ENCODE peak calls at places on chromosomes 11 and 22, in seven cellular contexts. W is body of pancreas, Z is adrenal gland, L is A549, F is vagina, O is ovary, Y is right lobe of liver. B is an unnamed sample.

GRCh38 chr11:58902881-58903280 is 36.4 kb upstream of the GLYATL1 start:
- DNase-seq in W (no peak), Z (no peak), L (no peak), F (no peak), O (no peak), Y (no peak), B (no peak)

GRCh38 chr11:9739108-9739507 is 75.2 kb downstream of the SWAP70 start:
- DNase-seq in W (no peak), Z (no peak), L (no peak), F (no peak), O (no peak), Y (no peak), B (no peak)

GRCh38 chr22:22927196-22927887 is 39.7 kb downstream of the IGLL5 start:
- DNase-seq in W (no peak), Z (no peak), L (no peak), F (no peak), O (no peak), Y (no peak), B (no peak)

GRCh38 chr22:41092023-41092817 is at the start of gene EP300:
- DNase-seq in W (peak), Z (peak), L (peak), F (no peak), O (peak), Y (peak), B (peak)

GRCh38 chr11:22130462-22131053 is 62.3 kb upstream of the ANO5 start:
- DNase-seq in W (peak), Z (no peak), L (peak), F (no peak), O (no peak), Y (no peak), B (no peak)

GRCh38 chr11:12626616-12627015 is 47.6 kb upstream of the TEAD1 start:
- DNase-seq in W (no peak), Z (no peak), L (no peak), F (no peak), O (no peak), Y (no peak), B (no peak)

GRCh38 chr11:93832780-93833179 is 17.6 kb downstream of the VSTM5 start:
- DNase-seq in W (no peak), Z (no peak), L (no peak), F (no peak), O (no peak), Y (no peak), B (no peak)

GRCh38 chr11:106424111-106424510 is 346.6 kb downstream of the AASDHPPT start:
- DNase-seq in W (no peak), Z (no peak), L (peak), F (no peak), O (no peak), Y (no peak), B (peak)

GRCh38 chr11:75230621-75231020 is 10.0 kb upstream of the TPBGL start:
- DNase-seq in W (no peak), Z (no peak), L (no peak), F (no peak), O (no peak), Y (no peak), B (no peak)

GRCh38 chr11:128471138-128471661 is 116.2 kb downstream of the ETS1 start:
- DNase-seq in W (peak), Z (no peak), L (no peak), F (no peak), O (peak), Y (no peak), B (no peak)

GRCh38 chr22:42511401-42511891 is 8.2 kb downstream of the RRP7A start:
- DNase-seq in W (no peak), Z (no peak), L (no peak), F (no peak), O (peak), Y (no peak), B (no peak)

GRCh38 chr11:118819687-118820086 is 28.7 kb upstream of the DDX6 start:
- DNase-seq in W (no peak), Z (no peak), L (no peak), F (no peak), O (no peak), Y (no peak), B (no peak)

GRCh38 chr22:49771266-49772065 is 56.2 kb downstream of the BRD1 start:
- DNase-seq in W (no peak), Z (no peak), L (no peak), F (no peak), O (no peak), Y (peak), B (no peak)

GRCh38 chr11:120398184-120398583 is 62.0 kb downstream of the ARHGEF12 start:
- DNase-seq in W (no peak), Z (no peak), L (no peak), F (no peak), O (no peak), Y (no peak), B (no peak)

GRCh38 chr11:3010004-3010403 is 17.9 kb upstream of the NAP1L4 start:
- DNase-seq in W (no peak), Z (no peak), L (no peak), F (no peak), O (no peak), Y (peak), B (no peak)

GRCh38 chr11:128498846-128499245 is 88.5 kb downstream of the ETS1 start:
- DNase-seq in W (no peak), Z (no peak), L (no peak), F (no peak), O (no peak), Y (no peak), B (no peak)

GRCh38 chr11:69700278-69701140 is 3.3 kb downstream of the FGF19 start:
- DNase-seq in W (peak), Z (peak), L (peak), F (no peak), O (no peak), Y (peak), B (peak)

GRCh38 chr11:126163074-126163700 is 48.3 kb downstream of the RPUSD4 start:
- DNase-seq in W (no peak), Z (no peak), L (peak), F (no peak), O (no peak), Y (peak), B (peak)

GRCh38 chr22:42217019-42217751 is 53.3 kb downstream of the TCF20 start:
- DNase-seq in W (no peak), Z (no peak), L (peak), F (no peak), O (no peak), Y (no peak), B (no peak)

GRCh38 chr11:35116762-35117588 is 22.0 kb upstream of the CD44 start:
- DNase-seq in W (peak), Z (no peak), L (no peak), F (no peak), O (no peak), Y (no peak), B (no peak)

GRCh38 chr11:76684470-76684869 is 13.9 kb upstream of the LRRC32 start:
- DNase-seq in W (no peak), Z (no peak), L (no peak), F (no peak), O (no peak), Y (no peak), B (no peak)

GRCh38 chr11:85815186-85815911 is 4.4 kb upstream of the SYTL2 start:
- DNase-seq in W (no peak), Z (no peak), L (no peak), F (no peak), O (no peak), Y (no peak), B (no peak)

GRCh38 chr11:100546714-100547113 is 140.4 kb upstream of the ARHGAP42 start:
- DNase-seq in W (no peak), Z (no peak), L (peak), F (no peak), O (no peak), Y (no peak), B (no peak)

GRCh38 chr11:79119491-79120284 is 321.1 kb downstream of the TENM4 start:
- DNase-seq in W (no peak), Z (no peak), L (no peak), F (no peak), O (no peak), Y (no peak), B (no peak)

GRCh38 chr11:118924591-118925585 is 838 bp downstream of the BCL9L start:
- DNase-seq in W (peak), Z (peak), L (peak), F (no peak), O (peak), Y (peak), B (no peak)

GRCh38 chr22:28332410-28332809 is 347.2 kb downstream of the TTC28 start:
- DNase-seq in W (no peak), Z (no peak), L (no peak), F (no peak), O (no peak), Y (no peak), B (no peak)

GRCh38 chr11:68632802-68633201 is 51.5 kb upstream of the GAL start:
- DNase-seq in W (peak), Z (no peak), L (peak), F (no peak), O (no peak), Y (no peak), B (peak)

GRCh38 chr11:97364047-97364446 is 974.2 kb downstream of the JRKL start:
- DNase-seq in W (no peak), Z (no peak), L (no peak), F (no peak), O (no peak), Y (no peak), B (no peak)

GRCh38 chr11:116960916-116961315 is 123.5 kb upstream of the APOA1 start:
- DNase-seq in W (peak), Z (no peak), L (no peak), F (no peak), O (no peak), Y (no peak), B (peak)

GRCh38 chr11:2933376-2934056 is 4.3 kb upstream of the PHLDA2 start:
- DNase-seq in W (peak), Z (peak), L (peak), F (no peak), O (no peak), Y (peak), B (peak)

GRCh38 chr11:10631761-10632160 is 61.8 kb downstream of the IRAG1 start:
- DNase-seq in W (no peak), Z (peak), L (no peak), F (peak), O (no peak), Y (no peak), B (no peak)

GRCh38 chr22:49767355-49768062 is 60.2 kb downstream of the BRD1 start:
- DNase-seq in W (no peak), Z (peak), L (peak), F (no peak), O (no peak), Y (peak), B (peak)

GRCh38 chr11:101306721-101307120 is 177.1 kb upstream of the PGR start:
- DNase-seq in W (no peak), Z (no peak), L (no peak), F (no peak), O (no peak), Y (no peak), B (no peak)

GRCh38 chr11:14858404-14858803 is 33.6 kb downstream of the CYP2R1 start:
- DNase-seq in W (no peak), Z (no peak), L (no peak), F (no peak), O (no peak), Y (no peak), B (no peak)

GRCh38 chr11:43790444-43790794 is 90.2 kb upstream of the ALKBH3 start:
- DNase-seq in W (no peak), Z (no peak), L (no peak), F (no peak), O (no peak), Y (no peak), B (no peak)

GRCh38 chr11:101034076-101034475 is 95.5 kb downstream of the PGR start:
- DNase-seq in W (peak), Z (peak), L (no peak), F (no peak), O (peak), Y (no peak), B (no peak)

GRCh38 chr22:50146440-50147228 is 23.9 kb upstream of the PANX2 start:
- DNase-seq in W (peak), Z (peak), L (peak), F (no peak), O (peak), Y (peak), B (no peak)

DNA sequence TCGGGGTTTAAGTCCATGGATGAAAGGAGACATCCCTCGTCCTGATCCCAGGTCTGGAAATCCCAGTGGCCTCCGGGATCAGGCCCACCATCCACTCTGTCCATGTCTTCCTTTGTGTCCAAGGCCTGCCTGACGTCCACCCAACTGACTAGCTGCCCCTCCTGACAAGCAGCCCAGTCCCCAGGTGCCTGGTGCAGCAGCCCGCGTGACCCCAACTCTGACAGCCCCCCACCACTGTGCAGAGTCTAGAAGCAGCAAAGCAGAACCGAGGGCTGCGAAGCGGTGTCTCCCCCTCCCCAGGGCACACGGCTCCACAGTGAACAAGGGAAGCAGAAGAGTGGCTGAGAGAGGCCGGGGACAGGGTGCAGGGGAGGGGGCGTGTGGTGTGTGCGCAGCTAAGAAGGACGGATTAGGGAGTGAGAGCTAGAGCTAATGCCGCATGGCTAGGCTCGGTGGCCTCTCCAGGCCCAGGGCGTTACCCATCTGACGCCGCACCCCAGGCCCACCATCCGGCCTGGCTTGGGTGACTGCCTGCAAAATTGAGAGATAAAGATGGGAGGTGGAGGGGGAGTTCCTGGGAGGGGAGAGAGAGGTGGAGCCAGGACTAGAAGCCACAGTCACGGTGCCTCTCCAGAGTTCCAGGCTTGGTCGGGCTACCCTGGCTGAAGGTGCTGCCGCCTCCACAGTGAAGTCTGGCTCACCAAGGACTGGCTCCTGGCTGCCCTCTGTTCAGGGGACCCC is 16.6 kb upstream of the BAIAP2L2 start:
- DNase-seq in W (no peak), Z (no peak), L (no peak), F (no peak), O (no peak), Y (peak), B (no peak)
- TF ChIP-seq POLR2A in W (no peak), Z (no peak), L (no peak), F (no peak), O (no peak), Y (no peak), B (no peak)

DNA sequence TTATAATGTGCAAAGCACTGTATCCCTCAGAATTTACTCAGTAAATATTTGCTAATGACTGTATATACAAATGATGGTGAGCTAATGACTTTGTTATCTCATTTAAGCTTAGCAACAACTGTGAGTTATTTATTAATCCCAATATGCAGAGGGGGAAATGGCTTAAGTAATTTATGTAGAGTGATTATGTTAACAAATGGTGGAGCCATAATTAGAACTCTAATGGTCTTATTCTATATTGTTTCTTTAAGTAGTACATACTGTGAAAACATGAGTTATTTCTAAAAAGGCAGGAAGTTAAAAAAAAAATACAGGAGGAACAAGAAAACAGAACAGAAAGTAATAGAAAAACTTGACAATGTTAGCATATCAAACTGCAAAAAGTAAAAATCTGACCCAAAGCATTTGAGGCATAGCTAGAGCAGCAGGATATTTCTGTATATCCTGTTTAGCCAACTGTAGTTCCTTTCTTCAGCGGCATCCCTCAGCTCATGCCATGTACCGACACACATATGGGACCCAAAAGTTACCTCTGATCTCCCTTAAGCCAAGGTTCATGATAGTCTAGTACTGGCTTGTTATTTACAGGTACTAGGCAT is 94.2 kb downstream of the FCHSD2 start:
- DNase-seq in W (no peak), Z (no peak), L (no peak), F (no peak), O (no peak), Y (no peak), B (no peak)
- TF ChIP-seq POLR2A in W (no peak), Z (no peak), L (no peak), F (no peak), O (no peak), Y (no peak), B (no peak)

DNA sequence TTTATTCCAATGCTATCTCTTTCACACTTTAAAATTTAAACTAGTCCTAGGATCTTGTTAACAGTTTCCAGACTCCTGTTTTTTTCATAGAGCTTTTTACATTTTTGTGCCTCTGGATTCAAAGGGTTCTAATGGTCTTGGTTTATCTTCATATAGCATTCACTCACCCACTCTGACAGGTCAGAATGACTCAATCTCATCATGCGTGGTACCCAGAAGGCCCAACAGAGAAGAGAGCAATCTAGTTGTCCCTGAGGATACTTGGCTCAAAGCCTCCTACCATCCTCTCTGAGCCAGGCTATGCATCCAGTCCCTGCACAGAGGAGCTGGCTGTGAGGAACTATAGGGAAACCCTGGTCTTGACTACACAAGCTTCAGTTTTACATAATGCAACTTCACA is 27.5 kb downstream of the MAML2 start:
- DNase-seq in W (no peak), Z (no peak), L (no peak), F (no peak), O (no peak), Y (no peak), B (no peak)
- TF ChIP-seq POLR2A in W (no peak), Z (no peak), L (no peak), F (no peak), O (no peak), Y (no peak), B (no peak)

GRCh38 chr11:102319544-102319943 is 2.3 kb downstream of the BIRC3 start:
- DNase-seq in W (no peak), Z (no peak), L (no peak), F (no peak), O (no peak), Y (no peak), B (no peak)
- TF ChIP-seq POLR2A in W (no peak), Z (no peak), L (no peak), F (no peak), O (no peak), Y (no peak), B (no peak)

GRCh38 chr11:17014321-17014773 is at the start of gene PLEKHA7:
- DNase-seq in W (peak), Z (no peak), L (peak), F (no peak), O (peak), Y (peak), B (no peak)
- TF ChIP-seq POLR2A in W (no peak), Z (no peak), L (no peak), F (no peak), O (no peak), Y (peak), B (no peak)

DNA sequence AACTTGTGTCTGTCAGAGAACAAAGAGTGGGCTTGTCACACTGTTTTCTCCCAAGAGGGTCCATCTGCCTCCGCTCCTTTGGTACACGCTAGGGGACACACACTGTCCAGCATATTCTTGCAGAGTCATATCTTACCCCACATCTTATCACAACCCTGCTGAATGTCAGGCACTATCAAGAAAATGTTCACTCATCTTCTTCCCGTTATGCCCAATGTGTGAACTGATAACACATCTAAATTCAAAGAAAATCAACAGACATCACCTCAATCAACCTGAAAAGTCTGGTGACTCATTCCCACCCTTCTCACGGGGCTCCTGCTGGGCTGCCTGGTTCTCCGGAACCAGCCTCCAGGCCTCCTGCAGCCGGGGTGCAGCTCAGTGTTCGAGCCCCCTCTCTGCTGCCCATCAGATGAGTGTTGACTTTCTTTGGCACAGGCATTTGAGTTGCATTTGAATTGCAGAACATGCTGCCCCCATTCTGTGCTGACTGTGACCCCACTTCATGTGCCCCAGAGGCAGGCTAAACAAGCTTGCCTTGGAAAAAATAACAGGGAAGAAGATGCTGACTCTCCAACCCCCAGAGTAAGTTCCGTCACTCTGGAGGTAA is 19.4 kb downstream of the GRAP2 start:
- DNase-seq in W (no peak), Z (no peak), L (no peak), F (no peak), O (no peak), Y (no peak), B (no peak)
- TF ChIP-seq POLR2A in W (no peak), Z (no peak), L (no peak), F (no peak), O (no peak), Y (no peak), B (no peak)

B was measured in H54.